ENCODE peak calls at places on chromosomes 3 and 15, in four cellular contexts. One of them, this sample, is unnamed.

GRCh38 chr15:32802296-32802936 is 84.6 kb downstream of the GREM1 start:
- DNase-seq in left cardiac atrium: no peak
- DNase-seq in H7: no peak
- DNase-seq in stimulated activated naive B cell treated with anti-CD40 and anti-IgM and Interleukin-4, amounts not matched to agents 10 μg/mL and 1 μg/mL and 100 μg/mL, for 72 hours: no peak
- DNase-seq in this sample: no peak

GRCh38 chr3:134437211-134437752 is 48.5 kb downstream of the ANAPC13 start:
- DNase-seq in left cardiac atrium: no peak
- DNase-seq in H7: no peak
- DNase-seq in stimulated activated naive B cell treated with anti-CD40 and anti-IgM and Interleukin-4, amounts not matched to agents 10 μg/mL and 1 μg/mL and 100 μg/mL, for 72 hours: no peak
- DNase-seq in this sample: no peak

GRCh38 chr3:65836047-65836446 is 202.7 kb downstream of the MAGI1 start:
- DNase-seq in left cardiac atrium: no peak
- DNase-seq in H7: no peak
- DNase-seq in stimulated activated naive B cell treated with anti-CD40 and anti-IgM and Interleukin-4, amounts not matched to agents 10 μg/mL and 1 μg/mL and 100 μg/mL, for 72 hours: no peak
- DNase-seq in this sample: no peak

GRCh38 chr15:63600001-63600645 is 2.9 kb downstream of the FBXL22 start:
- DNase-seq in left cardiac atrium: peak
- DNase-seq in H7: peak
- DNase-seq in stimulated activated naive B cell treated with anti-CD40 and anti-IgM and Interleukin-4, amounts not matched to agents 10 μg/mL and 1 μg/mL and 100 μg/mL, for 72 hours: no peak
- DNase-seq in this sample: peak

GRCh38 chr3:160150525-160150924 is 74.7 kb upstream of the C3orf80 start:
- DNase-seq in left cardiac atrium: no peak
- DNase-seq in H7: no peak
- DNase-seq in stimulated activated naive B cell treated with anti-CD40 and anti-IgM and Interleukin-4, amounts not matched to agents 10 μg/mL and 1 μg/mL and 100 μg/mL, for 72 hours: no peak
- DNase-seq in this sample: no peak

GRCh38 chr15:61169904-61170695 is 59.0 kb downstream of the RORA start:
- DNase-seq in left cardiac atrium: no peak
- DNase-seq in H7: no peak
- DNase-seq in stimulated activated naive B cell treated with anti-CD40 and anti-IgM and Interleukin-4, amounts not matched to agents 10 μg/mL and 1 μg/mL and 100 μg/mL, for 72 hours: no peak
- DNase-seq in this sample: peak

GRCh38 chr3:42149537-42150426 is 58.6 kb downstream of the TRAK1 start:
- DNase-seq in left cardiac atrium: no peak
- DNase-seq in H7: no peak
- DNase-seq in stimulated activated naive B cell treated with anti-CD40 and anti-IgM and Interleukin-4, amounts not matched to agents 10 μg/mL and 1 μg/mL and 100 μg/mL, for 72 hours: no peak
- DNase-seq in this sample: no peak

GRCh38 chr15:65110676-65111292 is 4.2 kb downstream of the UBAP1L start:
- DNase-seq in left cardiac atrium: peak
- DNase-seq in H7: peak
- DNase-seq in stimulated activated naive B cell treated with anti-CD40 and anti-IgM and Interleukin-4, amounts not matched to agents 10 μg/mL and 1 μg/mL and 100 μg/mL, for 72 hours: no peak
- DNase-seq in this sample: no peak

GRCh38 chr3:177229791-177230190 is 32.5 kb upstream of the TBL1XR1 start:
- DNase-seq in left cardiac atrium: no peak
- DNase-seq in H7: no peak
- DNase-seq in stimulated activated naive B cell treated with anti-CD40 and anti-IgM and Interleukin-4, amounts not matched to agents 10 μg/mL and 1 μg/mL and 100 μg/mL, for 72 hours: no peak
- DNase-seq in this sample: no peak

This sample was measured in GM23338.